ENCODE peak calls at places on chromosomes 11 and 22, in four cellular contexts. P, J, E and N are unnamed samples. For H3K4me1, the result is how much of the 10 kb centered on the place peaks cover.

GRCh38 chr11:58898106-58898505 is 41.2 kb upstream of the GLYATL1 start:
- DNase-seq in P (no peak), J (no peak), E (no peak), N (no peak)

GRCh38 chr11:26470992-26471391 is 101.1 kb downstream of the MUC15 start:
- DNase-seq in P (no peak), J (no peak), E (no peak), N (no peak)

GRCh38 chr11:78255919-78256318 is 67.2 kb downstream of the USP35 start:
- DNase-seq in P (no peak), J (no peak), E (no peak), N (no peak)

GRCh38 chr11:69008774-69009440 is 4.1 kb downstream of the MRGPRF start:
- DNase-seq in P (peak), J (peak), E (peak), N (no peak)

GRCh38 chr22:39185601-39186012 is 33.1 kb upstream of the CBX7 start:
- DNase-seq in P (no peak), J (no peak), E (no peak), N (peak)

GRCh38 chr11:68999093-68999747 is 13.8 kb downstream of the MRGPRF start:
- DNase-seq in P (no peak), J (peak), E (no peak), N (no peak)

GRCh38 chr11:16357776-16358175 is 1.4 kb upstream of the SOX6 start:
- DNase-seq in P (no peak), J (no peak), E (no peak), N (no peak)

GRCh38 chr22:23767673-23768548 is at the start of gene CHCHD10:
- DNase-seq in P (peak), J (peak), E (peak), N (peak)

GRCh38 chr11:20260307-20260706 is 100.0 kb upstream of the DBX1 start:
- DNase-seq in P (no peak), J (no peak), E (no peak), N (no peak)

GRCh38 chr11:86208572-86208971 is 36.0 kb upstream of the EED start:
- DNase-seq in P (no peak), J (no peak), E (no peak), N (no peak)

GRCh38 chr11:86205415-86206268 is 38.9 kb upstream of the EED start:
- DNase-seq in P (no peak), J (no peak), E (no peak), N (no peak)

GRCh38 chr11:86206296-86206695 is 38.3 kb upstream of the EED start:
- DNase-seq in P (no peak), J (no peak), E (no peak), N (no peak)

GRCh38 chr11:86209806-86210657 is 34.5 kb upstream of the EED start:
- DNase-seq in P (no peak), J (no peak), E (no peak), N (no peak)

DNA sequence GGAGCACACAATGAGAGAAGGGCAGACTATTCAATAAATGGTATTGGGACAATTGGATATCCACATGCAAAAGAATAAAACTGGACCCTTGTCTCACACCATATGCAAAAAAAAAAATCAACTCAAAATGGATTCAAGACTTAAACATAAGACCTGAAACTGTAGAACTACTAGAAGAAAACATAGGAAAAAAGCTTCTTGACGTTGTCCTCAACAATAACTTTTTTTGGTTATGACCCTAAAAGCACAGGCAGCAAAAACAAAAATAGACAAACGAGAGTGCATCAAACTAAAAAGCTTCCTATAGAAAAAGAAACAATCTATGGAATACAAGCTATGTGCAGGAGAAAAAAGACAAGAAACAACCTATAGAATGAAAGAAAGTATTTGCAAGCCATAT is 37.1 kb upstream of the EED start:
- DNase-seq in P (no peak), J (no peak), E (no peak), N (no peak)
- H3K4me1 ChIP-seq in P (under half), J (under half), E (under half), N (under half)

DNA sequence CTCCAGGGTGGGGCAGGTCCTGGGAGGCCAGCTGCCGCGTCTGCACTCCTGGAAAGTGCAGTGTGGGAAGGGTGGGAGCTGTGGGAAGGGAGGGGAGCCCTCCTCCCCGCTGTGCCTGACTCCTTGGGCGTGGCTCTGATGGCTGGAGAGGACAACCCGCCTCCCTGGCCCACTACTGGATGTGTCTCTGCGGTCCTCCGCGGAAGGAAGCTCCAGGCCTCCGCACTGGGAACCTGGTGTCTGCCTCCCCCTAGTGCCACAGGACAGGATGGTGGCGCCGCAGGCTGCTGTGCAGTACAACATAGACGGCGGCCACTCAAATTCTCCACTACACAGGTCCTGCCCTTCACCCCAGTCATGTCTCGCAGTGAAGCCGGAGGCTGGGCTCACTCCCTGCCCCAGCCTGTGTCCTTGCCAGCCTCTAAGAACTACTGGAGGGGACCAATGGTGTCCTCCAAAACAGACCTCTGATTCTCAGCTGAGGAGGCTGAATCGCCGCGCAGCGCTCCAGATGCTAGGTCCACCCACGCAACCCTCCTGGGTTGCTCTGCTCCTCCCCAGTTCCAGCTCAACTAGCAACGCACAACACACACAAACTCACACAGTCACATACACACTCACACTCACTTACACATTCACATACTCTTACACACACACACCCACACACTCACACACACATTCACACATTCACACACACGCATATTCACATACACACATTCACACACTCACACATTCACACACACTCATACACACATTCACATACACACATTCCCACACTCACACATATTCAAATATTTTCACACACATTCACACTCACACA is 12.4 kb upstream of the DSCAML1 start:
- DNase-seq in P (peak), J (peak), E (peak), N (peak)
- TF ChIP-seq CTCF in P (peak), J (peak), E (no peak), N (no peak)

GRCh38 chr11:123640029-123640428 is 14.4 kb downstream of the SCN3B start:
- DNase-seq in P (no peak), J (no peak), E (no peak), N (no peak)
- H3K4me1 ChIP-seq in P (under half), J (under half), E (under half), N (under half)

DNA sequence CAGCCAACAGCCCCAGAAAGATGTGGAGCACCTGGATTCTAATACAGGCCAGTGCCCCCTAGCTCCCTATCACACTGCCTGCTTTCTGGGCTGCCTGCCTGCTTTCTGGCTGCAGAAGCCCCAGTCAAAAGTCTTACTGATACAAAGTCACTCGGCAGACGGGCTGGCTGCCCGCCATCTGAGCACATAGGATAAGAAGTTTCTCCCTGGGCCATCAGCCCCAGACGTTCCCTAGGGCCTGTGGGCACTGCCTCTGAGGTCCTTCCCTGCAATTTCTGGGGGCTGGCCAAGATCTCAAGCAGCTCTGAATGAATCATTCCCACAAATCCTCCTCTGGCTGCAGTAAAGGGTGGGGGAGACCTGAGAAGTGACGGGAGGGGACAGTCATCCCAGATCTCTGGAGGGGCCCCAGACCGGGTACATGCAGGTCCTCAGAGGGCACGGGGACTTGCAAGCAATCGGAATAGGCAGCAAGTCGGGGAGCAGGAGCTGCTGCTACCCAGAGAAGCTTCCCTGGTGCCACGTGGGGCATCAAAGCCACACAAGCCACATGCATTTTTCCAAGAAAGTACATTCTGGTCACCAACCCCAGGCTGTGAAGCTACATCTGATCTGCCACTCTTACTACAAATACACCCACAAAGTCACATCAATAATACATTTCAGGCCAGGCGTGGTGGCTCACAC is 4.7 kb downstream of the TPST2 start:
- DNase-seq in P (no peak), J (no peak), E (peak), N (no peak)
- TF ChIP-seq CTCF in P (no peak), J (no peak), E (no peak), N (no peak)

GRCh38 chr11:126150256-126150655 is 61.2 kb downstream of the RPUSD4 start:
- DNase-seq in P (no peak), J (no peak), E (no peak), N (no peak)
- H3K4me1 ChIP-seq in P (under half), J (under half), E (under half), N (under half)

DNA sequence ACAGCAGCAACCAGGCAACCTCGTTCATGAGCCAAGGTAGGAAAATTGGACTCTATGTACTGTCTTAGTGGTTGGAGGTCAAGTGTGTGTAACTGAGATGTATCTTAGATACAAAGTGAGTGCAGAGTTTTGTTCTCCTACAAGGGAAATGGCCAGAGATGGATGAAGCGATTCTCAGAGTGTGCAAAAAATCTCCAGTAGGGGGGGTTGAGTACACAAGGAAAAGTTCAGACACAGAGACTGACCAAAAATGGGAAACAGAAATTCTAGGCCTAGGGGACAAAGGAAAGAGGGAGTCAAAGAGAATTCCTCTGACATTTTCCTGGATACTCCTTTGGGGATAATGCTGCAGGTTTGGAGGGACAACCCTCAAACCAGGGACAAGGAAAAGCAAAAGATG is 38.2 kb upstream of the OR5AK2 start:
- DNase-seq in P (no peak), J (no peak), E (no peak), N (no peak)
- TF ChIP-seq CTCF in P (peak), J (no peak), E (no peak), N (no peak)

DNA sequence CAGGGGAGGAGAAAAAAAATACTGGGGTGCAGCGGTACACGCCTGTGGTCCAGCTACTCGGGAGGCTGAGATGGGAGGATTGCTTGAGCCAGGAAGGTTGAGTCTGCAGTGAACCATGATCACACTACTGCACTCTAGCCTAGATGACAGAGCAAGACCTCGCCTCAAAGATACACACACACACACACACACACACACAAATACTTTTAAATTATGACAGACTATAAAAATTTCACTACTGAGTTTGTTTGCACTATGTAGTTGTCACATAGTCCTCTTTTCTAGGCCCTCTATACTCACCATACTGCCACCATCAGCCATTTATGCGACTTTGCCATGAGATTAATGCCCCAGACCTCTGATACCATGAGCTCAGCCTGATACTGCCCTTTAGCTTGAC is 109.6 kb downstream of the MRTFA start:
- DNase-seq in P (no peak), J (no peak), E (no peak), N (no peak)
- H3K4me1 ChIP-seq in P (under half), J (under half), E (under half), N (under half)

DNA sequence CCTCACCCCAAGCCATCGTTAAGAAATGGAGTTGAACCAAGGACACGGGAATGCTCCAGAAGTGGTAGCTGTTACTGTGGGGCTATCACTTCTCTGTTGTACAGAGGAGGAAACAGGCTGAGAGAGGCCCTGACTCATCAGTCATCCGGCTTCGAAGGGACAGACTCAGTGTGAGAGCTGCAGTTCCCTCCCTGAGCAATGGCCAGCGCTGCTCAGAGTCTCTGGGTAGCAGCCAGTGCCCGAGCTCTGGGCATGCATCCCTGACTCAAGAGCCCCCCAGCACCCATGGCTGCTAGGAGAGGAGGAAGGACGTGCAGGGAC is 291.4 kb downstream of the TBC1D22A start:
- DNase-seq in P (no peak), J (no peak), E (no peak), N (no peak)
- TF ChIP-seq CTCF in P (no peak), J (no peak), E (no peak), N (no peak)

GRCh38 chr22:46502346-46502745 is 35.1 kb downstream of the CELSR1 start:
- DNase-seq in P (no peak), J (no peak), E (no peak), N (no peak)
- H3K4me1 ChIP-seq in P (under half), J (under half), E (under half), N (under half)

GRCh38 chr11:19251577-19251976 is 10.8 kb upstream of the E2F8 start:
- DNase-seq in P (no peak), J (no peak), E (no peak), N (no peak)

GRCh38 chr11:19258651-19259230 is 18.0 kb upstream of the E2F8 start:
- DNase-seq in P (no peak), J (no peak), E (no peak), N (no peak)

GRCh38 chr11:19252394-19253148 is 11.8 kb upstream of the E2F8 start:
- DNase-seq in P (no peak), J (no peak), E (no peak), N (no peak)

GRCh38 chr11:19253149-19253540 is 12.4 kb upstream of the E2F8 start:
- DNase-seq in P (no peak), J (peak), E (no peak), N (no peak)

GRCh38 chr11:19253817-19254216 is 13.1 kb upstream of the E2F8 start:
- DNase-seq in P (no peak), J (no peak), E (no peak), N (no peak)
- TF ChIP-seq CTCF in P (no peak), J (no peak), E (no peak), N (no peak)